ENCODE peak calls at places on chromosomes 12 and 14, in nine cellular contexts. One of them, this sample, is unnamed.
A peak's percentile ranks its signal among the peaks of the same experiment; 100 is the strongest.

GRCh38 chr12:112342587-112342986 is 39.6 kb downstream of the HECTD4 start:
- DNase-seq in mucosa of descending colon: no peak
- DNase-seq in OCI-LY7: no peak
- DNase-seq in Peyer's patch: no peak
- DNase-seq in CD4-positive, alpha-beta T cell: no peak
- DNase-seq in lower leg skin: no peak
- DNase-seq in Calu3: no peak
- DNase-seq in choroid plexus epithelial cell: no peak
- DNase-seq in uterus: no peak
- DNase-seq in this sample: no peak

GRCh38 chr12:54352891-54353874 is 11.1 kb downstream of the GPR84 start:
- DNase-seq in Peyer's patch: no peak
- DNase-seq in Calu3: no peak
- DNase-seq in uterus: peak; percentile 79
- DNase-seq in CD4-positive, alpha-beta T cell: no peak
- DNase-seq in lower leg skin: no peak
- DNase-seq in OCI-LY7: no peak
- DNase-seq in choroid plexus epithelial cell: peak; percentile 41
- DNase-seq in mucosa of descending colon: no peak
- DNase-seq in this sample: no peak

GRCh38 chr14:51079085-51079484 is 15.8 kb downstream of the TRIM9 start:
- DNase-seq in Calu3: no peak
- DNase-seq in choroid plexus epithelial cell: peak; percentile 21
- DNase-seq in uterus: no peak
- DNase-seq in CD4-positive, alpha-beta T cell: no peak
- DNase-seq in lower leg skin: no peak
- DNase-seq in mucosa of descending colon: no peak
- DNase-seq in OCI-LY7: no peak
- DNase-seq in Peyer's patch: no peak
- DNase-seq in this sample: no peak

GRCh38 chr12:113934946-113935345 is 31.2 kb downstream of the RBM19 start:
- DNase-seq in CD4-positive, alpha-beta T cell: no peak
- DNase-seq in OCI-LY7: no peak
- DNase-seq in Peyer's patch: no peak
- DNase-seq in mucosa of descending colon: no peak
- DNase-seq in choroid plexus epithelial cell: no peak
- DNase-seq in lower leg skin: no peak
- DNase-seq in Calu3: no peak
- DNase-seq in uterus: no peak
- DNase-seq in this sample: no peak

GRCh38 chr12:67043771-67044170 is 225.4 kb upstream of the CAND1 start:
- DNase-seq in uterus: no peak
- DNase-seq in lower leg skin: no peak
- DNase-seq in OCI-LY7: no peak
- DNase-seq in mucosa of descending colon: no peak
- DNase-seq in Peyer's patch: no peak
- DNase-seq in Calu3: no peak
- DNase-seq in choroid plexus epithelial cell: no peak
- DNase-seq in CD4-positive, alpha-beta T cell: no peak
- DNase-seq in this sample: no peak

GRCh38 chr14:89160437-89160836 is 256.6 kb downstream of the FOXN3 start:
- DNase-seq in uterus: no peak
- DNase-seq in mucosa of descending colon: no peak
- DNase-seq in OCI-LY7: no peak
- DNase-seq in choroid plexus epithelial cell: no peak
- DNase-seq in Peyer's patch: no peak
- DNase-seq in lower leg skin: no peak
- DNase-seq in CD4-positive, alpha-beta T cell: no peak
- DNase-seq in Calu3: no peak
- DNase-seq in this sample: no peak

GRCh38 chr12:34401659-34402227 is 379.4 kb downstream of the ALG10 start:
- DNase-seq in Peyer's patch: peak; percentile 37
- DNase-seq in CD4-positive, alpha-beta T cell: no peak
- DNase-seq in choroid plexus epithelial cell: no peak
- DNase-seq in lower leg skin: no peak
- DNase-seq in OCI-LY7: no peak
- DNase-seq in uterus: peak; percentile 2
- DNase-seq in mucosa of descending colon: peak; percentile 42
- DNase-seq in Calu3: no peak
- DNase-seq in this sample: peak; percentile 39

GRCh38 chr14:54935958-54936357 is 33.3 kb upstream of the GCH1 start:
- DNase-seq in lower leg skin: no peak
- DNase-seq in OCI-LY7: no peak
- DNase-seq in uterus: no peak
- DNase-seq in choroid plexus epithelial cell: peak; percentile 71
- DNase-seq in mucosa of descending colon: no peak
- DNase-seq in Peyer's patch: no peak
- DNase-seq in CD4-positive, alpha-beta T cell: no peak
- DNase-seq in Calu3: no peak
- DNase-seq in this sample: no peak

GRCh38 chr12:6373022-6373787 is 2.2 kb downstream of the SCNN1A start:
- DNase-seq in CD4-positive, alpha-beta T cell: no peak
- DNase-seq in lower leg skin: no peak
- DNase-seq in mucosa of descending colon: no peak
- DNase-seq in uterus: no peak
- DNase-seq in Calu3: no peak
- DNase-seq in choroid plexus epithelial cell: no peak
- DNase-seq in Peyer's patch: peak; percentile 59
- DNase-seq in OCI-LY7: no peak
- DNase-seq in this sample: no peak

GRCh38 chr12:6370576-6370935 is 4.8 kb downstream of the SCNN1A start:
- DNase-seq in uterus: no peak
- DNase-seq in CD4-positive, alpha-beta T cell: no peak
- DNase-seq in Peyer's patch: peak; percentile 47
- DNase-seq in lower leg skin: no peak
- DNase-seq in mucosa of descending colon: no peak
- DNase-seq in choroid plexus epithelial cell: peak; percentile 27
- DNase-seq in Calu3: no peak
- DNase-seq in OCI-LY7: no peak
- DNase-seq in this sample: no peak

GRCh38 chr12:6369916-6370575 is 5.3 kb downstream of the SCNN1A start:
- DNase-seq in lower leg skin: no peak
- DNase-seq in Peyer's patch: peak; percentile 36
- DNase-seq in uterus: no peak
- DNase-seq in OCI-LY7: no peak
- DNase-seq in choroid plexus epithelial cell: peak; percentile 39
- DNase-seq in CD4-positive, alpha-beta T cell: no peak
- DNase-seq in Calu3: no peak
- DNase-seq in mucosa of descending colon: no peak
- DNase-seq in this sample: peak; percentile 32

GRCh38 chr12:6372403-6373003 is 2.9 kb downstream of the SCNN1A start:
- DNase-seq in uterus: no peak
- DNase-seq in choroid plexus epithelial cell: peak; percentile 83
- DNase-seq in Calu3: peak; percentile 78
- DNase-seq in mucosa of descending colon: no peak
- DNase-seq in lower leg skin: peak; percentile 58
- DNase-seq in Peyer's patch: peak; percentile 62
- DNase-seq in CD4-positive, alpha-beta T cell: no peak
- DNase-seq in OCI-LY7: no peak
- DNase-seq in this sample: no peak

DNA sequence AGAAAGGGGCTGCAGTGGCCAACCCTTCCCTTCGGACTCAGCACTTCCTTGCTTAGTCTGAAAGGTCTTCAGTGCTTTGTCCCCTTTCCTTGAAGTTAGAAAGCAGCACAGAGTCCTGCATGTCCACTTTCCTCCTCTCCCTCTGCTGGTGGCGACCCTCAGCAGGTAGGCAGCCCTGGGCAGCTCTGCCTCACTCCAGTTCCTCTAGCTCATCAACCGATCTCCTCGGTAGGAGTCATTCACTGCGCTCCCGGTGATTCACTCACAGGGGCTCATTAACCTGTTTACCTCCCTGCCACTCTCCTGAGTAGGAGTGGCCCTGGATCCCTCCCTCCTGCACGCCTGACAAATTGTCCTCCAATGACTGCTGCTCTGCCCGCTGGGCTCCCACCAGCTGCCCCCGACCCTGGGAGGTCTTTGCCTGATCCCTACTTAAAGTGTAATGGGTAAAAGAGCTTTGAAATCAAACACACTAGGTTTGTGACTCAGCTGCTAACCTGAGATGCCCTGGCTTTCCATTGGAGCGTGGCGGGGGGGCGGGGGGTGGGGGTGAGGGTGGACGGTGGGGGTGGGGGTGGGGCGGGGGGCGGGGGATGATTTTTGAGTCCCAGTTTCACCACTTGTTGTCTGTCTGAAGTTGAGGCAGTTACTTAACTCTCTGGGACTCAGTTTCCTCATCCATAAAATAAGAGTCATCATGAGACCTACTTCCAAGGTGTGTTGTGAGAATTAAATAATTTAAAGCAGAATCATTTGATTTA is 4.2 kb downstream of the SCNN1A start:
- DNase-seq in mucosa of descending colon: peak; percentile 80
- DNase-seq in CD4-positive, alpha-beta T cell: no peak
- DNase-seq in Calu3: peak; percentile 87
- DNase-seq in uterus: peak; percentile 75
- DNase-seq in Peyer's patch: peak; percentile 78
- DNase-seq in lower leg skin: no peak
- DNase-seq in choroid plexus epithelial cell: peak; percentile 79
- DNase-seq in OCI-LY7: no peak
- DNase-seq in this sample: no peak
- TF ChIP-seq CTCF in mucosa of descending colon: no peak
- TF ChIP-seq CTCF in CD4-positive, alpha-beta T cell: no peak
- TF ChIP-seq CTCF in Calu3: no peak
- TF ChIP-seq CTCF in uterus: peak; percentile 13
- TF ChIP-seq CTCF in Peyer's patch: no peak
- TF ChIP-seq CTCF in lower leg skin: no peak
- TF ChIP-seq CTCF in choroid plexus epithelial cell: peak; percentile 56
- TF ChIP-seq CTCF in OCI-LY7: no peak
- TF ChIP-seq CTCF in this sample: no peak

GRCh38 chr12:57474862-57475261 is 4.8 kb downstream of the ARHGAP9 start:
- DNase-seq in mucosa of descending colon: no peak
- DNase-seq in Calu3: no peak
- DNase-seq in Peyer's patch: no peak
- DNase-seq in CD4-positive, alpha-beta T cell: no peak
- DNase-seq in choroid plexus epithelial cell: no peak
- DNase-seq in uterus: no peak
- DNase-seq in lower leg skin: no peak
- DNase-seq in OCI-LY7: no peak
- DNase-seq in this sample: no peak

GRCh38 chr12:57477710-57478681 is 1.7 kb downstream of the ARHGAP9 start:
- DNase-seq in uterus: no peak
- DNase-seq in OCI-LY7: peak; percentile 73
- DNase-seq in Calu3: no peak
- DNase-seq in mucosa of descending colon: no peak
- DNase-seq in choroid plexus epithelial cell: peak; percentile 31
- DNase-seq in Peyer's patch: no peak
- DNase-seq in CD4-positive, alpha-beta T cell: peak; percentile 47
- DNase-seq in lower leg skin: no peak
- DNase-seq in this sample: peak; percentile 64

GRCh38 chr12:57475271-57476161 is 4.2 kb downstream of the ARHGAP9 start:
- DNase-seq in mucosa of descending colon: no peak
- DNase-seq in OCI-LY7: no peak
- DNase-seq in uterus: no peak
- DNase-seq in choroid plexus epithelial cell: peak; percentile 52
- DNase-seq in lower leg skin: no peak
- DNase-seq in Calu3: no peak
- DNase-seq in CD4-positive, alpha-beta T cell: no peak
- DNase-seq in Peyer's patch: peak; percentile 59
- DNase-seq in this sample: no peak

GRCh38 chr12:57476993-57477709 is 2.5 kb downstream of the ARHGAP9 start:
- DNase-seq in CD4-positive, alpha-beta T cell: no peak
- DNase-seq in Peyer's patch: peak; percentile 45
- DNase-seq in Calu3: no peak
- DNase-seq in uterus: no peak
- DNase-seq in OCI-LY7: peak; percentile 51
- DNase-seq in choroid plexus epithelial cell: no peak
- DNase-seq in lower leg skin: no peak
- DNase-seq in mucosa of descending colon: no peak
- DNase-seq in this sample: no peak

DNA sequence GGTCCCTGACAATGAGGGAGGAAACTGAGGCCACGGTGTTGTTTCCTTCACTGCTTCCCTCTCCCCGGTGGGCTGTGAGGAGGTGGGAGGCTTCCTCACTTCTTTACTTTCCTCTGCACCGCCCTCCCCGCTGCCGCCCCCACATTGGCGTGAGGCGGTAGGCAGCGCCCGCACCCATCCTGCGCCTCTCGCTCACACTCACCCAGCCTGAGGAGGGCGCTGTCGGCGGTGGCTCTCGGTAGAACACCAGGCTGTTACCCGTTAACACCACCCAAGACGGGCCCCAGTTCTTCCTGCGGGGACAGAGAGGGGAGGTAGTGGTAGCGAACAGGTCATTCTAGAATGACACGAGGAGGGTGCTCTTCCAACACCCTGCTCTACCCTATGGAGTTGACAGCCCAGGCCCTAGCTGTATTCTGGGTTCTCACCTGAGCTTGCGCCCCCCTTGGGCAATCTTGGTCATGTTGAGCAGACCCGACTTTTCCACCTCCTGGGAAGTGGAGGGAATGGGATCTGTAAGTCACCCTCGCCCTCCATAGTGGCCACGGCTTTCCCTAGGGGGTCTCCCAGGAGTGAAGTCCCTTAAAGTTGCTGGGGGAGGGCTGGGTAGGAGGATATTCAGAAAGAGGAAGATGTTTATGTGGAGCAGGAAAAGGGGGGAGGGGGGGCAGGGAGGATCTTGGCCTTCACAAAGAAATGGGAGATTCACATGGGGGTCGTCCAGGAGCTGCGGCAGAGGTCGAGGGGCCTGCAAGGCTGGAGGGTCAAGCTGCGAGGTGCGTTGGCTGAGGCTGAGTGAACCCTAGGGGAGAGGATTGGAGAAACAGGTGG is 3.3 kb downstream of the ARHGAP9 start:
- DNase-seq in mucosa of descending colon: no peak
- DNase-seq in Peyer's patch: peak; percentile 52
- DNase-seq in uterus: no peak
- DNase-seq in lower leg skin: no peak
- DNase-seq in choroid plexus epithelial cell: no peak
- DNase-seq in Calu3: no peak
- DNase-seq in OCI-LY7: peak; percentile 72
- DNase-seq in CD4-positive, alpha-beta T cell: peak; percentile 63
- DNase-seq in this sample: peak; percentile 68
- TF ChIP-seq CTCF in mucosa of descending colon: no peak
- TF ChIP-seq CTCF in Peyer's patch: peak; percentile 28
- TF ChIP-seq CTCF in uterus: no peak
- TF ChIP-seq CTCF in lower leg skin: no peak
- TF ChIP-seq CTCF in choroid plexus epithelial cell: peak; percentile 30
- TF ChIP-seq CTCF in Calu3: no peak
- TF ChIP-seq CTCF in OCI-LY7: peak; percentile 91
- TF ChIP-seq CTCF in CD4-positive, alpha-beta T cell: peak; percentile 63
- TF ChIP-seq CTCF in this sample: peak; percentile 90

DNA sequence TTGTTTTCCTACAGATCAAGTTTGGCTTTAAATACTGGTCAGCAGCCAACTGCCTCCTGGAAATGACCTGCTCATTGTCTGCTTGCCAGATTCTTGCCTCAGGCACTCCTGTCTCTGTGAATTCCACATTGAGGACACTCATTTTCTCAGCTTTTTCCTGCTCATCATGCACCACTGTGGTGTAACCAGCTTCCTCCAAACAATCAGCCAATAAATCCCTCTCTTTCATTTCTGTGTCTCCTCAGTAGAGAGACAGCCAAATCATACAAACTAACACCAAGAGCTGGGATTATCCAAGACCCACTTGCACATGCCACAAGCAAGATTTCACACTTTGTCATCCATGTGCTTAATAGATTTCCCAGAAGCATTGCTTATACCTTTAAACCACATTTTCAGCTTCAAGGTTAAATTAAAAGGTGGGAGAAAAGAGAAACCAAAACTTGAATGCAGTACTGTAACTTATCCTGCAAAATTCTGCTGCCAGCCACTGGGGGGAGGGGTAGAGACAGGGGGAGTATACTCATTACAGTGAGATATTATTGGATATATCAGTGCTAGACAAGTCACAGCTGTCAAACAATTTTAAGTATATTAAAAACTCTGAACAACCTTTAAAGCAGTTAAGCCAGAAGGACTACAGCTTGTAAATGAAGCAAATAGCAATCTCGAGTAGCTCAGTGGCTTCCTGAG is 105.0 kb downstream of the PPP2R5E start:
- DNase-seq in CD4-positive, alpha-beta T cell: no peak
- DNase-seq in mucosa of descending colon: no peak
- DNase-seq in lower leg skin: peak; percentile 58
- DNase-seq in Peyer's patch: no peak
- DNase-seq in uterus: peak; percentile 74
- DNase-seq in choroid plexus epithelial cell: peak; percentile 99
- DNase-seq in OCI-LY7: peak; percentile 14
- DNase-seq in Calu3: peak; percentile 67
- DNase-seq in this sample: no peak
- TF ChIP-seq CTCF in CD4-positive, alpha-beta T cell: no peak
- TF ChIP-seq CTCF in mucosa of descending colon: no peak
- TF ChIP-seq CTCF in lower leg skin: no peak
- TF ChIP-seq CTCF in Peyer's patch: no peak
- TF ChIP-seq CTCF in uterus: no peak
- TF ChIP-seq CTCF in choroid plexus epithelial cell: peak; percentile 48
- TF ChIP-seq CTCF in OCI-LY7: peak; percentile 71
- TF ChIP-seq CTCF in Calu3: no peak
- TF ChIP-seq CTCF in this sample: peak; percentile 28

DNA sequence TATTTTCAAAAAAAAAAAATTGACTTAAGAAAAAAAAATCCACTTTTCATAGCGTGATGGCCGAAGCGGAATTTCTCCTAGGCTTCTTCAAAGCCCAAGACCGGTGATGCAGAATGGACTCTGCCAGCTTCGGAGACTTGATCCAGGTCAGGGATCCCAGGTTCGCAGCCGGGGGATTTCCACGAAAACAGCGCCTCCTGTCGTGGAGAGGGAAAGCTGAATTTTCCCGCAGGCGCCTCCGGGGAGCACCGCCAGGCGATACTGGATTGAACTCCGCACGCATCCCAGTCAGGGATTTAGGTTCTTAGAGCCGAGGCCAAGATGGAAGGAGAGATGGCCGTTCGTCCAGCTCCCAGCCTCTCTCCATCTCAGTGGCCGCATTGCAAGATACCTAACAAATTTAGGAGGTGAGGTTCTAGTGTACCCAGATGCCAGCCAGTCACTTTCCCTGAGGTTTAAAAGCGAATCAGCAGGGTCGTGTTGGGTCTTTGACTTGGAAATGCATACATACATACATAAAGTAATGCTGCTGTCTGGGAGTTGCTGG is 2.2 kb downstream of the TTC6 start:
- DNase-seq in lower leg skin: no peak
- DNase-seq in choroid plexus epithelial cell: peak; percentile 23
- DNase-seq in CD4-positive, alpha-beta T cell: no peak
- DNase-seq in OCI-LY7: no peak
- DNase-seq in Peyer's patch: no peak
- DNase-seq in uterus: no peak
- DNase-seq in mucosa of descending colon: peak; percentile 69
- DNase-seq in Calu3: no peak
- DNase-seq in this sample: no peak
- TF ChIP-seq CTCF in lower leg skin: no peak
- TF ChIP-seq CTCF in choroid plexus epithelial cell: peak; percentile 67
- TF ChIP-seq CTCF in CD4-positive, alpha-beta T cell: no peak
- TF ChIP-seq CTCF in OCI-LY7: no peak
- TF ChIP-seq CTCF in Peyer's patch: no peak
- TF ChIP-seq CTCF in uterus: no peak
- TF ChIP-seq CTCF in mucosa of descending colon: peak; percentile 38
- TF ChIP-seq CTCF in Calu3: no peak
- TF ChIP-seq CTCF in this sample: no peak

This sample was measured in CD14-positive monocyte.